ENCODE peak calls at places on chromosome 10, in eight cellular contexts. N is GM06990, R is gastrocnemius medialis, W is pancreas, H is A549, K is type B pancreatic cell, Y is colonic mucosa, I is RWPE2. A is an unnamed sample.

GRCh38 chr10:5927306-5927705 is 37.3 kb downstream of the FBH1 start:
- DNase-seq in W (no peak), H (no peak), Y (no peak), N (no peak), R (no peak), I (no peak), K (no peak), A (no peak)

GRCh38 chr10:18594574-18595156 is 56.7 kb downstream of the NSUN6 start:
- DNase-seq in N (no peak), H (peak), R (no peak), W (no peak), Y (no peak), K (no peak), I (no peak), A (no peak)

GRCh38 chr10:68471063-68471585 is 649 bp downstream of the DNA2 start:
- DNase-seq in W (no peak), H (no peak), I (no peak), N (no peak), Y (no peak), R (no peak), K (no peak), A (no peak)

GRCh38 chr10:130301026-130301892 is 165.1 kb downstream of the GLRX3 start:
- DNase-seq in R (peak), W (peak), Y (peak), I (peak), K (no peak), N (no peak), H (no peak), A (peak)

GRCh38 chr10:15545884-15546283 is 173.8 kb downstream of the ITGA8 start:
- DNase-seq in K (no peak), N (no peak), W (no peak), I (no peak), H (no peak), Y (no peak), R (no peak), A (no peak)

GRCh38 chr10:120460776-120461175 is 3.7 kb downstream of the PLPP4 start:
- DNase-seq in K (no peak), W (no peak), H (no peak), N (no peak), I (no peak), Y (no peak), R (no peak), A (no peak)

GRCh38 chr10:122033224-122033926 is 44.4 kb downstream of the TACC2 start:
- DNase-seq in R (peak), I (no peak), K (no peak), H (peak), N (no peak), Y (peak), W (no peak), A (no peak)

GRCh38 chr10:91144961-91145360 is 75.5 kb upstream of the PCGF5 start:
- DNase-seq in W (no peak), Y (no peak), N (no peak), R (no peak), H (no peak), I (no peak), K (no peak), A (no peak)

GRCh38 chr10:61188691-61189090 is 244.7 kb upstream of the RHOBTB1 start:
- DNase-seq in N (no peak), W (no peak), H (no peak), Y (no peak), R (no peak), K (no peak), I (no peak), A (no peak)

GRCh38 chr10:103080891-103081581 is 112.0 kb downstream of the NT5C2 start:
- DNase-seq in I (no peak), K (no peak), N (no peak), W (no peak), Y (no peak), H (no peak), R (peak), A (no peak)

GRCh38 chr10:22333667-22334282 is 11.5 kb upstream of the SPAG6 start:
- DNase-seq in H (no peak), W (no peak), Y (no peak), N (no peak), K (no peak), I (no peak), R (no peak), A (no peak)

GRCh38 chr10:22334414-22335203 is 10.7 kb upstream of the SPAG6 start:
- DNase-seq in K (peak), I (no peak), N (no peak), H (no peak), W (peak), Y (peak), R (no peak), A (no peak)

GRCh38 chr10:22338260-22338894 is 6.9 kb upstream of the SPAG6 start:
- DNase-seq in I (no peak), R (no peak), K (no peak), W (no peak), N (no peak), H (no peak), Y (no peak), A (no peak)

GRCh38 chr10:22333167-22333566 is 12.1 kb upstream of the SPAG6 start:
- DNase-seq in R (no peak), Y (no peak), H (no peak), K (no peak), N (no peak), I (no peak), W (no peak), A (no peak)

DNA sequence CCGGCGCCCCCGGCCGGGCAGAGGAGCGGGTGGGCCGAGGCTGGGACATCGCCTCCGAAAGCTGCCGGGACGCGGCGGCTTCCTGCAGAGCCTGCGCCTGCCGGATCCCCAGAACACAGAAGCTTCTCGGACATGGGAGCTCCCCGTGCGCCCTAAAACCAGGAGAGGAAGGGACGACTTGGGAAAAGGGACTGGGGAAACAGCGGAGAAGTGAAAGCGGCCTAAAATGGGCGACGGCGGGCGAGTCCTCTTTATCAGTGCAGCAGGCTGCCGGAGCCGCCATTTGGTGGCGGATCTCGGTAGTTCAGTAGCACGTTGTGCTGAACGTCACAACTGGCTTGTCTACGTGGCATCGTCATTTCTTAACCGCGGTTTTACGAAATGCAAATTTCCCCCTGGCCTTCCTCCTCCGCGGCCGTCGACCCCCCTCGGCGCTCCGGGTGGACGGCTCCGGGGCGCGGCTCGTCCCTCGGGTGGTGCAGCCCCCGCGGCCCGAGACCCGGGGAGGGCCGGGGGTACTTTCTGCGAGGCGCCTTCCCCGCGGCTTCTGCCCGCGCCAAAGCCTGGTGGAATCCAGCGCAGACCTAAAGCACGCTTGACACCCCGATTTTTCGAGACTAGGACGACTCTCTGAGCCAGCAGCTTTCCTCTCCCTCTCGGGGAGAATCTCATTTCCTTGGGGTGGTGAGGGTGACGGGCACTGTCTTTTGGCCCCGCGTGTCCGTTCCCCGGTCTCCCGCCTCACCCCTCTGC is 9.9 kb upstream of the SPAG6 start:
- DNase-seq in I (no peak), N (peak), Y (peak), K (no peak), R (no peak), W (peak), H (peak), A (no peak)
- TF ChIP-seq CTCF in I (no peak), N (no peak), Y (no peak), K (peak), R (peak), W (no peak), H (no peak), A (peak)

GRCh38 chr10:123284022-123284421 is 129.8 kb downstream of the BUB3 start:
- DNase-seq in N (no peak), K (no peak), R (no peak), H (peak), W (no peak), Y (no peak), I (no peak), A (no peak)
- TF ChIP-seq CTCF in N (peak), K (peak), R (no peak), H (no peak), W (no peak), Y (no peak), I (no peak), A (peak)

GRCh38 chr10:35079763-35080162 is 10.4 kb downstream of the CUL2 start:
- DNase-seq in K (no peak), R (no peak), Y (no peak), H (peak), I (no peak), N (no peak), W (no peak), A (no peak)

GRCh38 chr10:35079267-35079666 is 10.9 kb downstream of the CUL2 start:
- DNase-seq in N (no peak), Y (no peak), K (no peak), I (no peak), W (no peak), R (no peak), H (no peak), A (no peak)

GRCh38 chr10:35083242-35083641 is 6.9 kb downstream of the CUL2 start:
- DNase-seq in R (no peak), H (no peak), N (no peak), K (no peak), W (no peak), I (no peak), Y (no peak), A (no peak)
- TF ChIP-seq CTCF in R (no peak), H (no peak), N (no peak), K (no peak), W (no peak), I (no peak), Y (no peak), A (no peak)

GRCh38 chr10:69668722-69669121 is 38.7 kb downstream of the FAM241B start:
- DNase-seq in W (no peak), R (no peak), I (no peak), N (no peak), Y (no peak), K (no peak), H (no peak), A (no peak)
- TF ChIP-seq CTCF in W (no peak), R (no peak), I (no peak), N (no peak), Y (no peak), K (no peak), H (no peak), A (peak)

GRCh38 chr10:97393034-97393573 is 8.0 kb downstream of the RRP12 start:
- DNase-seq in Y (no peak), R (peak), H (no peak), W (no peak), K (no peak), N (no peak), I (no peak), A (no peak)

GRCh38 chr10:97385565-97385964 is 15.6 kb downstream of the RRP12 start:
- DNase-seq in R (no peak), W (no peak), N (no peak), K (no peak), H (no peak), Y (no peak), I (no peak), A (no peak)

GRCh38 chr10:97388152-97388551 is 13.0 kb downstream of the RRP12 start:
- DNase-seq in Y (no peak), H (no peak), I (no peak), W (no peak), K (no peak), N (no peak), R (no peak), A (no peak)

GRCh38 chr10:97384641-97385040 is 16.5 kb downstream of the RRP12 start:
- DNase-seq in Y (no peak), W (no peak), R (no peak), N (no peak), H (no peak), I (no peak), K (no peak), A (no peak)

DNA sequence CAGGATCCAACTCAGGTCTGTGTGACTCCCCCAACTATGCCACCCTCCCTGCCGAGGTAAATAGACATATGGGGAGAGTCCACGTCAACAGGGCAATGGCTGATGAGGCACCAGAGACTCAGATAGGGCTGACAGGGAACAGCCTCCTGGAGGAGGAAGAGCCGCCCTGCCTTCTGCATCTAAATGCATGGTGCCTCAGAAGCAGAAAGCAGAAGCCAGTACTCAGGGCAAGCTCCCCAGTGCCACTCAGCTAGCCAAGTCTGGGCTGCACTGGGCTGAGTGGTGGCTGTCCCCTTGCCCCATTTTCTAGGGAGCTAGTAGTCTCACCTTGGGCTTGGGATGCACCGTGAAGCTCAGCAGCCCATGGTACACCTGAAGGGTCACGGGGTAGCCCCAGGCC is 11.0 kb downstream of the RRP12 start:
- DNase-seq in Y (no peak), I (no peak), N (no peak), H (no peak), W (no peak), K (no peak), R (no peak), A (no peak)
- TF ChIP-seq CTCF in Y (no peak), I (no peak), N (no peak), H (no peak), W (no peak), K (no peak), R (no peak), A (no peak)

GRCh38 chr10:123144697-123145541 is 3.0 kb upstream of the HMX2 start:
- DNase-seq in H (no peak), W (no peak), Y (no peak), R (no peak), N (no peak), I (no peak), K (no peak), A (no peak)
- TF ChIP-seq CTCF in H (no peak), W (no peak), Y (no peak), R (no peak), N (peak), I (no peak), K (peak), A (no peak)

GRCh38 chr10:23824822-23825221 is 384.1 kb upstream of the KIAA1217 start:
- DNase-seq in H (no peak), K (no peak), W (no peak), Y (no peak), I (no peak), N (no peak), R (no peak), A (no peak)
- TF ChIP-seq CTCF in H (no peak), K (no peak), W (no peak), Y (no peak), I (no peak), N (no peak), R (no peak), A (no peak)

DNA sequence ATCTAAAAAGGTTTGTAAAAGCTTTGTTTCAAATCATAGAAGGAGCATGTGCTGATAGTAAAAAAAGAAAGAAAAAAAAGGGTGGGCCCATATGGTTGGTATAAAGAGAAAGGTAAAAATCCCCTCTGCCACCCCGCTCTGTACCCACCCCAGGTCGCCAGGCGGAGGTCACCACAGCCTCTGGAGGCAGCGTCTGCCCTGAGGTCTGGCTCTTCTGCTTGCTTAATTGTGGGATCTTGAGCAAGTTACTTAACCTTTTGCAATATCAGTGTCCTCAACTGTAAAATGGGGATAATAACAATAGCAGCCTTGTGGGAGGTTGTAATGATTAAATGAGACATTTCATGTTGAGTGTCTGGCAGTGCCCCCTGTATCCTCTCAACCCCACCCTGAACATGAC is 10.7 kb upstream of the PCBD1 start:
- DNase-seq in R (no peak), I (no peak), H (no peak), N (no peak), W (no peak), Y (no peak), K (no peak), A (no peak)
- TF ChIP-seq CTCF in R (no peak), I (no peak), H (no peak), N (no peak), W (no peak), Y (no peak), K (no peak), A (no peak)

A was measured in chondrocyte.